ENCODE peak calls at places on chromosomes 7 and 10, in seven cellular contexts. X, L, F, I, J, H and E are unnamed samples.

GRCh38 chr10:25629333-25629732 is 304.7 kb upstream of the MYO3A start:
- DNase-seq in F (no peak), L (no peak), J (no peak), X (no peak), I (no peak), H (no peak), E (no peak)

GRCh38 chr10:63671317-63671937 is 150.2 kb downstream of the REEP3 start:
- DNase-seq in I (peak; percentile 78), J (no peak), H (no peak), L (no peak), F (no peak), X (no peak), E (no peak)

GRCh38 chr10:132538790-132539421 is 1.3 kb downstream of the INPP5A start:
- DNase-seq in F (peak; percentile 15), L (peak; percentile 34), H (no peak), J (no peak), I (no peak), X (peak; percentile 41), E (peak; percentile 52)

GRCh38 chr10:129972145-129972965 is 8.3 kb upstream of the EBF3 start:
- DNase-seq in H (no peak), J (peak; percentile 55), I (no peak), L (no peak), F (no peak), X (peak; percentile 28), E (no peak)

GRCh38 chr10:50566150-50566549 is 57.6 kb downstream of the SGMS1 start:
- DNase-seq in F (no peak), I (no peak), H (no peak), J (no peak), X (no peak), L (no peak), E (no peak)

GRCh38 chr10:102150970-102151773 is 1.0 kb upstream of the NOLC1 start:
- DNase-seq in I (peak; percentile 79), J (no peak), X (no peak), H (peak; percentile 76), F (no peak), L (no peak), E (no peak)

GRCh38 chr10:128854965-128855364 is 612.1 kb upstream of the MGMT start:
- DNase-seq in J (peak; percentile 76), X (peak; percentile 81), H (no peak), L (peak; percentile 80), I (no peak), F (peak; percentile 71), E (peak; percentile 56)

GRCh38 chr7:75905785-75906604 is 9.0 kb upstream of the POR start:
- DNase-seq in H (peak; percentile 89), I (peak; percentile 64), L (peak; percentile 86), X (peak; percentile 91), F (peak; percentile 88), J (peak; percentile 79), E (no peak)

GRCh38 chr7:139647812-139648616 is 124.5 kb downstream of the CLEC2L start:
- DNase-seq in H (no peak), I (peak; percentile 39), J (no peak), L (no peak), F (no peak), X (no peak), E (no peak)

GRCh38 chr7:116674508-116675173 is 2.6 kb downstream of the MET start:
- DNase-seq in I (peak; percentile 40), F (no peak), J (peak; percentile 15), X (no peak), H (peak; percentile 89), L (no peak), E (no peak)
- H3K4me3 ChIP-seq in I (no peak overlapping the region), F (no peak overlapping the region), J (no peak overlapping the region), X (peak overlapping the region; percentile 61), H (peak overlapping the region; percentile 92), L (peak overlapping the region; percentile 49), E (no peak overlapping the region)

GRCh38 chr7:138205614-138206150 is 129.4 kb downstream of the AKR1D1 start:
- DNase-seq in L (no peak), I (no peak), H (peak; percentile 35), X (no peak), F (no peak), J (no peak), E (no peak)

GRCh38 chr7:138212314-138212713 is 136.1 kb downstream of the AKR1D1 start:
- DNase-seq in X (no peak), L (no peak), I (no peak), H (no peak), F (no peak), J (no peak), E (no peak)

GRCh38 chr7:138207555-138207971 is 131.3 kb downstream of the AKR1D1 start:
- DNase-seq in H (no peak), I (no peak), L (no peak), X (no peak), J (peak; percentile 61), F (no peak), E (no peak)

GRCh38 chr7:138208010-138208634 is 131.9 kb downstream of the AKR1D1 start:
- DNase-seq in I (no peak), X (no peak), L (no peak), H (no peak), F (no peak), J (peak; percentile 77), E (no peak)

GRCh38 chr7:138208864-138209263 is 132.6 kb downstream of the AKR1D1 start:
- DNase-seq in L (no peak), H (no peak), F (no peak), I (no peak), X (no peak), J (no peak), E (peak; percentile 29)
- H3K27ac ChIP-seq in L (no peak overlapping the region), H (no peak overlapping the region), F (no peak overlapping the region), I (no peak overlapping the region), X (no peak overlapping the region), J (peak overlapping the region; percentile 99), E (no peak overlapping the region)

GRCh38 chr7:42104694-42105093 is 132.3 kb downstream of the GLI3 start:
- DNase-seq in J (no peak), I (no peak), H (no peak), F (no peak), X (no peak), L (no peak), E (no peak)

GRCh38 chr7:42107484-42107883 is 129.5 kb downstream of the GLI3 start:
- DNase-seq in X (no peak), I (no peak), H (no peak), F (peak; percentile 26), L (no peak), J (peak; percentile 77), E (no peak)

GRCh38 chr7:42104231-42104630 is 132.8 kb downstream of the GLI3 start:
- DNase-seq in H (no peak), J (no peak), I (no peak), F (no peak), L (no peak), X (no peak), E (no peak)

GRCh38 chr7:42106562-42106961 is 130.4 kb downstream of the GLI3 start:
- DNase-seq in L (no peak), F (no peak), I (no peak), X (no peak), J (no peak), H (no peak), E (no peak)

GRCh38 chr7:42105541-42106349 is 131.3 kb downstream of the GLI3 start:
- DNase-seq in J (no peak), F (no peak), X (no peak), H (no peak), I (no peak), L (no peak), E (no peak)
- H3K4me1 ChIP-seq in J (peaks cover 32% of the 10 kb centered on the region), F (peaks cover 12% of the 10 kb centered on the region), X (peaks cover 52% of the 10 kb centered on the region), H (peaks cover 43% of the 10 kb centered on the region), I (peaks cover 9% of the 10 kb centered on the region), L (peaks cover 28% of the 10 kb centered on the region), E (no peaks in the 10 kb centered on the region)

DNA sequence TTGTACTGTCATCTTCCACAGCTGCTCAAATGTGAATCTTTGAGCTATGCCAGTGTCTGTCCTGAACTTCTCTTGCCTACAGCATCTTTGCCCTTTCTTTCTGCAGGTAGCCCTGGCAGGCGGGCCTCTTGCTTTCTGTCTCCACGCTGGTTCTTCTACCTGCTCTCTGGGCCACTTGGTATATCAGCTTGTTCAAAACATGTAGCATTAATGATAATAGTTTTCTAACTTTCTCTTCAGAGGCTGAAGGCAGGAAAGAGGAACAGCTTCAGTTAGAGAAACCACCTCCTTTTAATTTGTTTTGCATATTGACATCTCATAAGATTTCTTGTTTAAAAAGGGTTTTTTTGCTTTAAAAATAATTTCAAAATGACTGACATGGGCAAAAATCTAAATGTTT is 923 bp upstream of the FGL2 start:
- DNase-seq in X (no peak), I (no peak), J (no peak), F (no peak), L (no peak), H (no peak), E (no peak)
- H3K4me3 ChIP-seq in X (no peak overlapping the region), I (no peak overlapping the region), J (no peak overlapping the region), F (no peak overlapping the region), L (peak overlapping the region; percentile 32), H (no peak overlapping the region), E (no peak overlapping the region)

GRCh38 chr10:123470570-123470969 is 195.6 kb upstream of the GPR26 start:
- DNase-seq in J (peak; percentile 31), H (no peak), L (no peak), X (no peak), F (no peak), I (no peak), E (no peak)
- H3K27ac ChIP-seq in J (no peak overlapping the region), H (no peak overlapping the region), L (no peak overlapping the region), X (no peak overlapping the region), F (no peak overlapping the region), I (no peak overlapping the region), E (no peak overlapping the region)

DNA sequence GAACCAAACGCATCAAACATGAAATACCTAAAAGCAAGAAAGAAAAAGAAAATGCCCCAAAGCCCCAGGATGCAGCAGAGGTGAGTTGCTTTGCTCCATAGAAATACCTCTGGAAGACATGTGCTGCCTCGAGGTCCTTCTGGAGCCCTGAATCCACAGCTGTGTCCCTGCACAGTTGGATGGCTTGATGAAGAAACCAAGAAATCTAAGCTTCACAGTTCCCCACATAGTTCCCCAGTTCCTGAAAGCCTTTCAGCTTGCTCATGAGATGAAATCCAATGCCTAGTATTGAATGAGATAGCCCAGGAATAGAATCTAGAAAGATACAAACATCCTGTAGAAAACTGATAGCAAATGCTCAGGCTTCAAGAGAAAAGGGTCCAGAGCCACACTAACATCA is 182.8 kb downstream of the RTKN2 start:
- DNase-seq in I (no peak), L (no peak), H (no peak), F (no peak), X (no peak), J (no peak), E (no peak)
- H3K4me1 ChIP-seq in I (peaks cover 23% of the 10 kb centered on the region), L (peaks cover 34% of the 10 kb centered on the region), H (peaks cover 30% of the 10 kb centered on the region), F (peaks cover 44% of the 10 kb centered on the region), X (peaks cover 32% of the 10 kb centered on the region), J (no peaks in the 10 kb centered on the region), E (peaks cover 35% of the 10 kb centered on the region)

DNA sequence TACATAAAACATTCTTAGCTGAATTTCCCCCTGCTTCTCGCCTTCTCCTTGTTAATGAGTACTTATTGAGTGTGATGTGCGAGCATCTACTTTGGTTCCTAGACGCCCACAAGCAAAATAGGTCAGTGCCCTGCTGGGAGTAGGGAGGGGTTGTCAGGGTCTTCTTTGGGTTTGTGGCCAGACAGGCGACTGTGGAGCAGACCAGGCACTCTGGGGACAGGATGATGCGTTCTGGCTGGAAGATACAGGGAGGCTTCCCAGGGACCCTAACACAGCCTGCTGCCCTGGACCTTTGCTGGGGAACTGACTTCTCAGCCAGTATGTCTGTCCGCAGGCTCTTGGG is 227.2 kb downstream of the CUX1 start:
- DNase-seq in I (no peak), X (no peak), F (no peak), J (no peak), H (no peak), L (no peak), E (no peak)
- H3K4me3 ChIP-seq in I (no peak overlapping the region), X (no peak overlapping the region), F (no peak overlapping the region), J (no peak overlapping the region), H (no peak overlapping the region), L (no peak overlapping the region), E (no peak overlapping the region)